ENCODE peak calls at places on chromosomes 12 and 14, in ten cellular contexts. One of them, this sample, is unnamed.
A peak's percentile ranks its signal among the peaks of the same experiment; 100 is the strongest.

GRCh38 chr14:65198346-65198745 is 96.0 kb upstream of the MAX start:
- DNase-seq in AG09309: no peak
- DNase-seq in bronchial epithelial cell: no peak
- DNase-seq in A549: no peak
- DNase-seq in brain microvascular endothelial cell: no peak
- DNase-seq in SK-N-SH: peak; percentile 42
- DNase-seq in Panc1: no peak
- DNase-seq in astrocyte of the spinal cord: no peak
- DNase-seq in sigmoid colon: no peak
- DNase-seq in IMR-90: no peak
- DNase-seq in this sample: peak; percentile 51

GRCh38 chr12:6550294-6551062 is 5.4 kb downstream of the IFFO1 start:
- DNase-seq in SK-N-SH: no peak
- DNase-seq in IMR-90: no peak
- DNase-seq in astrocyte of the spinal cord: no peak
- DNase-seq in brain microvascular endothelial cell: no peak
- DNase-seq in A549: no peak
- DNase-seq in AG09309: no peak
- DNase-seq in Panc1: no peak
- DNase-seq in sigmoid colon: no peak
- DNase-seq in bronchial epithelial cell: no peak
- DNase-seq in this sample: no peak

GRCh38 chr12:96177013-96177412 is 17.2 kb upstream of the ELK3 start:
- DNase-seq in sigmoid colon: no peak
- DNase-seq in brain microvascular endothelial cell: peak; percentile 90
- DNase-seq in A549: no peak
- DNase-seq in astrocyte of the spinal cord: peak; percentile 83
- DNase-seq in IMR-90: peak; percentile 82
- DNase-seq in AG09309: peak; percentile 14
- DNase-seq in SK-N-SH: no peak
- DNase-seq in Panc1: no peak
- DNase-seq in bronchial epithelial cell: peak; percentile 99
- DNase-seq in this sample: no peak

GRCh38 chr12:19301688-19302640 is 137.3 kb upstream of the AEBP2 start:
- DNase-seq in astrocyte of the spinal cord: no peak
- DNase-seq in SK-N-SH: no peak
- DNase-seq in A549: no peak
- DNase-seq in bronchial epithelial cell: no peak
- DNase-seq in brain microvascular endothelial cell: no peak
- DNase-seq in IMR-90: no peak
- DNase-seq in Panc1: no peak
- DNase-seq in sigmoid colon: no peak
- DNase-seq in AG09309: no peak
- DNase-seq in this sample: no peak

GRCh38 chr12:56029666-56030293 is 8.9 kb downstream of the IKZF4 start:
- DNase-seq in SK-N-SH: peak; percentile 76
- DNase-seq in astrocyte of the spinal cord: peak; percentile 59
- DNase-seq in IMR-90: peak; percentile 67
- DNase-seq in sigmoid colon: no peak
- DNase-seq in brain microvascular endothelial cell: peak; percentile 43
- DNase-seq in bronchial epithelial cell: peak; percentile 46
- DNase-seq in A549: peak; percentile 78
- DNase-seq in AG09309: peak; percentile 27
- DNase-seq in Panc1: no peak
- DNase-seq in this sample: peak; percentile 72

GRCh38 chr12:50040657-50041056 is 15.4 kb upstream of the RACGAP1 start:
- DNase-seq in sigmoid colon: no peak
- DNase-seq in brain microvascular endothelial cell: no peak
- DNase-seq in Panc1: no peak
- DNase-seq in A549: no peak
- DNase-seq in bronchial epithelial cell: no peak
- DNase-seq in astrocyte of the spinal cord: no peak
- DNase-seq in IMR-90: no peak
- DNase-seq in AG09309: no peak
- DNase-seq in SK-N-SH: no peak
- DNase-seq in this sample: no peak

GRCh38 chr12:38664661-38665269 is 240.6 kb downstream of the CPNE8 start:
- DNase-seq in sigmoid colon: no peak
- DNase-seq in astrocyte of the spinal cord: no peak
- DNase-seq in A549: no peak
- DNase-seq in IMR-90: no peak
- DNase-seq in bronchial epithelial cell: peak; percentile 47
- DNase-seq in SK-N-SH: peak; percentile 26
- DNase-seq in Panc1: no peak
- DNase-seq in brain microvascular endothelial cell: no peak
- DNase-seq in AG09309: no peak
- DNase-seq in this sample: peak; percentile 55

GRCh38 chr12:83141460-83141994 is 454.8 kb downstream of the TMTC2 start:
- DNase-seq in bronchial epithelial cell: no peak
- DNase-seq in brain microvascular endothelial cell: no peak
- DNase-seq in A549: no peak
- DNase-seq in AG09309: no peak
- DNase-seq in astrocyte of the spinal cord: no peak
- DNase-seq in SK-N-SH: no peak
- DNase-seq in sigmoid colon: no peak
- DNase-seq in Panc1: no peak
- DNase-seq in IMR-90: no peak
- DNase-seq in this sample: no peak

GRCh38 chr12:8018666-8019581 is 13.6 kb upstream of the FOXJ2 start:
- DNase-seq in brain microvascular endothelial cell: no peak
- DNase-seq in AG09309: no peak
- DNase-seq in bronchial epithelial cell: no peak
- DNase-seq in sigmoid colon: no peak
- DNase-seq in A549: no peak
- DNase-seq in SK-N-SH: peak; percentile 33
- DNase-seq in Panc1: no peak
- DNase-seq in astrocyte of the spinal cord: peak; percentile 26
- DNase-seq in IMR-90: no peak
- DNase-seq in this sample: no peak

GRCh38 chr12:90090929-90091651 is 382.5 kb upstream of the ATP2B1 start:
- DNase-seq in Panc1: peak; percentile 71
- DNase-seq in bronchial epithelial cell: peak; percentile 100
- DNase-seq in brain microvascular endothelial cell: peak; percentile 92
- DNase-seq in AG09309: peak; percentile 92
- DNase-seq in SK-N-SH: no peak
- DNase-seq in sigmoid colon: no peak
- DNase-seq in IMR-90: peak; percentile 94
- DNase-seq in A549: peak; percentile 54
- DNase-seq in astrocyte of the spinal cord: peak; percentile 96
- DNase-seq in this sample: no peak

GRCh38 chr12:117189725-117190209 is 503 bp downstream of the FBXO21 start:
- DNase-seq in AG09309: no peak
- DNase-seq in SK-N-SH: peak; percentile 81
- DNase-seq in A549: peak; percentile 69
- DNase-seq in IMR-90: peak; percentile 45
- DNase-seq in astrocyte of the spinal cord: peak; percentile 15
- DNase-seq in brain microvascular endothelial cell: peak; percentile 33
- DNase-seq in bronchial epithelial cell: no peak
- DNase-seq in Panc1: no peak
- DNase-seq in sigmoid colon: peak; percentile 71
- DNase-seq in this sample: peak; percentile 43

GRCh38 chr12:95532851-95533250 is 18.4 kb downstream of the USP44 start:
- DNase-seq in brain microvascular endothelial cell: peak; percentile 48
- DNase-seq in SK-N-SH: no peak
- DNase-seq in A549: no peak
- DNase-seq in IMR-90: peak; percentile 53
- DNase-seq in Panc1: no peak
- DNase-seq in bronchial epithelial cell: peak; percentile 58
- DNase-seq in sigmoid colon: no peak
- DNase-seq in AG09309: peak; percentile 27
- DNase-seq in astrocyte of the spinal cord: peak; percentile 42
- DNase-seq in this sample: no peak

GRCh38 chr12:7374423-7375144 is 69.4 kb downstream of the CD163L1 start:
- DNase-seq in Panc1: peak; percentile 15
- DNase-seq in A549: peak; percentile 56
- DNase-seq in brain microvascular endothelial cell: peak; percentile 14
- DNase-seq in AG09309: peak; percentile 1
- DNase-seq in bronchial epithelial cell: peak; percentile 20
- DNase-seq in sigmoid colon: peak; percentile 61
- DNase-seq in SK-N-SH: peak; percentile 40
- DNase-seq in astrocyte of the spinal cord: peak; percentile 8
- DNase-seq in IMR-90: peak; percentile 6
- DNase-seq in this sample: peak; percentile 90

GRCh38 chr12:74334770-74335169 is 202.9 kb upstream of the ATXN7L3B start:
- DNase-seq in A549: no peak
- DNase-seq in bronchial epithelial cell: peak; percentile 67
- DNase-seq in brain microvascular endothelial cell: no peak
- DNase-seq in AG09309: no peak
- DNase-seq in SK-N-SH: no peak
- DNase-seq in astrocyte of the spinal cord: peak; percentile 15
- DNase-seq in IMR-90: peak; percentile 6
- DNase-seq in Panc1: no peak
- DNase-seq in sigmoid colon: no peak
- DNase-seq in this sample: no peak

GRCh38 chr14:100063314-100063941 is 1.8 kb upstream of the EVL start:
- DNase-seq in A549: no peak
- DNase-seq in bronchial epithelial cell: no peak
- DNase-seq in astrocyte of the spinal cord: no peak
- DNase-seq in Panc1: no peak
- DNase-seq in AG09309: no peak
- DNase-seq in IMR-90: no peak
- DNase-seq in sigmoid colon: no peak
- DNase-seq in SK-N-SH: no peak
- DNase-seq in brain microvascular endothelial cell: no peak
- DNase-seq in this sample: no peak
- H3K4me3 ChIP-seq in A549: no peak overlapping the region
- H3K4me3 ChIP-seq in bronchial epithelial cell: no peak overlapping the region
- H3K4me3 ChIP-seq in astrocyte of the spinal cord: no peak overlapping the region
- H3K4me3 ChIP-seq in Panc1: no peak overlapping the region
- H3K4me3 ChIP-seq in AG09309: no peak overlapping the region
- H3K4me3 ChIP-seq in IMR-90: no peak overlapping the region
- H3K4me3 ChIP-seq in sigmoid colon: no peak overlapping the region
- H3K4me3 ChIP-seq in SK-N-SH: no peak overlapping the region
- H3K4me3 ChIP-seq in brain microvascular endothelial cell: no peak overlapping the region
- H3K4me3 ChIP-seq in this sample: no peak overlapping the region

GRCh38 chr14:58395815-58396626 is at the start of gene TOMM20L:
- DNase-seq in bronchial epithelial cell: peak; percentile 52
- DNase-seq in A549: peak; percentile 65
- DNase-seq in SK-N-SH: peak; percentile 95
- DNase-seq in IMR-90: peak; percentile 48
- DNase-seq in brain microvascular endothelial cell: peak; percentile 39
- DNase-seq in astrocyte of the spinal cord: peak; percentile 55
- DNase-seq in Panc1: no peak
- DNase-seq in AG09309: peak; percentile 1
- DNase-seq in sigmoid colon: peak; percentile 77
- DNase-seq in this sample: peak; percentile 81

GRCh38 chr14:58398895-58399294 is 3.2 kb downstream of the TOMM20L start:
- DNase-seq in astrocyte of the spinal cord: no peak
- DNase-seq in IMR-90: no peak
- DNase-seq in SK-N-SH: no peak
- DNase-seq in bronchial epithelial cell: no peak
- DNase-seq in AG09309: no peak
- DNase-seq in brain microvascular endothelial cell: no peak
- DNase-seq in A549: no peak
- DNase-seq in Panc1: no peak
- DNase-seq in sigmoid colon: no peak
- DNase-seq in this sample: no peak

GRCh38 chr14:58398495-58398894 is 2.8 kb downstream of the TOMM20L start:
- DNase-seq in AG09309: no peak
- DNase-seq in Panc1: no peak
- DNase-seq in A549: no peak
- DNase-seq in astrocyte of the spinal cord: no peak
- DNase-seq in sigmoid colon: no peak
- DNase-seq in SK-N-SH: no peak
- DNase-seq in IMR-90: no peak
- DNase-seq in brain microvascular endothelial cell: no peak
- DNase-seq in bronchial epithelial cell: no peak
- DNase-seq in this sample: no peak

GRCh38 chr14:58390830-58391229 is 4.9 kb upstream of the TOMM20L start:
- DNase-seq in sigmoid colon: no peak
- DNase-seq in A549: no peak
- DNase-seq in astrocyte of the spinal cord: no peak
- DNase-seq in SK-N-SH: no peak
- DNase-seq in Panc1: no peak
- DNase-seq in AG09309: no peak
- DNase-seq in brain microvascular endothelial cell: no peak
- DNase-seq in IMR-90: no peak
- DNase-seq in bronchial epithelial cell: no peak
- DNase-seq in this sample: no peak

GRCh38 chr14:58395565-58395814 is 240 bp upstream of the TOMM20L start:
- DNase-seq in bronchial epithelial cell: no peak
- DNase-seq in astrocyte of the spinal cord: no peak
- DNase-seq in sigmoid colon: no peak
- DNase-seq in AG09309: no peak
- DNase-seq in brain microvascular endothelial cell: no peak
- DNase-seq in A549: peak; percentile 25
- DNase-seq in IMR-90: no peak
- DNase-seq in Panc1: peak; percentile 2
- DNase-seq in SK-N-SH: no peak
- DNase-seq in this sample: no peak
- H3K4me3 ChIP-seq in bronchial epithelial cell: peak overlapping the region; percentile 46
- H3K4me3 ChIP-seq in astrocyte of the spinal cord: peak overlapping the region; percentile 35
- H3K4me3 ChIP-seq in sigmoid colon: peak overlapping the region; percentile 65
- H3K4me3 ChIP-seq in AG09309: peak overlapping the region; percentile 36
- H3K4me3 ChIP-seq in brain microvascular endothelial cell: peak overlapping the region; percentile 60
- H3K4me3 ChIP-seq in A549: peak overlapping the region; percentile 51
- H3K4me3 ChIP-seq in IMR-90: peak overlapping the region; percentile 44
- H3K4me3 ChIP-seq in Panc1: peak overlapping the region; percentile 44
- H3K4me3 ChIP-seq in SK-N-SH: peak overlapping the region; percentile 60
- H3K4me3 ChIP-seq in this sample: peak overlapping the region; percentile 47

DNA sequence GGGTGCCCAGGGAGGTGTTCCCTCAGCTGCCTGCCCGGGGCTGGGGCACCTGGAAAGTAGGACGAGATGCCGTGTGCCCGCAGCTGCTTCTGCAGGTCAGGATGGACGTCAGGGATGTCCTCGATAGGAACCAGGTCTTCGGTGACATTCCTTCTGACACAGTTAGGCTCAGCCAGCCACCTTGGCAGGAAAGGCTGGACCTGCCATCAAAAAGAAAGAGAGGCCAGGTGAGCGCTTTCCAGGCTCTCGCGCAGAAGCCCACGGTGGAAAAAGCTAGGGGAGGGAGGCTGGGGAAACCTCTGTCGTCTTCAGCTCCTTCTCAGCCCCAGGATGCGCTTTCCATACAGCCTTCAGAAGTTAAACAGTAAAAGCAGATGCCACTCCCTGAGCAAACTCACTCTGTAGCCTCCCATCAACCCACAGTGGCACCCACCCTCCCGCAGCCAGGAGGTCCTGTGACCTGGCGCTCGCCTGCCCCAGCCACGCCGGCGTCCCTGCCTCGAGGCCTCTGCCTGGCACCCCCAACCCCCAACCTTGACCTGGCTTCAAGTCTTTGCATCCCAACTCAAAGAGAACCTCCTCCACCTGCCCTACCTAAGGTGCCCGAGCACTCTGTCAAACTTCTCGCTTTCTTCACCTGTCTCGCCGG is 1.3 kb downstream of the DDX51 start:
- DNase-seq in AG09309: no peak
- DNase-seq in SK-N-SH: no peak
- DNase-seq in sigmoid colon: no peak
- DNase-seq in bronchial epithelial cell: no peak
- DNase-seq in brain microvascular endothelial cell: no peak
- DNase-seq in Panc1: no peak
- DNase-seq in A549: no peak
- DNase-seq in IMR-90: no peak
- DNase-seq in astrocyte of the spinal cord: no peak
- DNase-seq in this sample: no peak
- H3K4me3 ChIP-seq in AG09309: peak overlapping the region; percentile 94
- H3K4me3 ChIP-seq in SK-N-SH: peak overlapping the region; percentile 84
- H3K4me3 ChIP-seq in sigmoid colon: peak overlapping the region; percentile 96
- H3K4me3 ChIP-seq in bronchial epithelial cell: peak overlapping the region; percentile 98
- H3K4me3 ChIP-seq in brain microvascular endothelial cell: peak overlapping the region; percentile 80
- H3K4me3 ChIP-seq in Panc1: peak overlapping the region; percentile 83
- H3K4me3 ChIP-seq in A549: peak overlapping the region; percentile 99
- H3K4me3 ChIP-seq in IMR-90: peak overlapping the region; percentile 95
- H3K4me3 ChIP-seq in astrocyte of the spinal cord: peak overlapping the region; percentile 81
- H3K4me3 ChIP-seq in this sample: peak overlapping the region; percentile 88

GRCh38 chr12:68821357-68822188 is 13.6 kb downstream of the MDM2 start:
- DNase-seq in A549: no peak
- DNase-seq in IMR-90: no peak
- DNase-seq in SK-N-SH: no peak
- DNase-seq in sigmoid colon: no peak
- DNase-seq in astrocyte of the spinal cord: no peak
- DNase-seq in Panc1: no peak
- DNase-seq in AG09309: no peak
- DNase-seq in bronchial epithelial cell: no peak
- DNase-seq in brain microvascular endothelial cell: no peak
- DNase-seq in this sample: no peak
- H3K4me3 ChIP-seq in A549: no peak overlapping the region
- H3K4me3 ChIP-seq in IMR-90: no peak overlapping the region
- H3K4me3 ChIP-seq in SK-N-SH: no peak overlapping the region
- H3K4me3 ChIP-seq in sigmoid colon: no peak overlapping the region
- H3K4me3 ChIP-seq in astrocyte of the spinal cord: no peak overlapping the region
- H3K4me3 ChIP-seq in Panc1: no peak overlapping the region
- H3K4me3 ChIP-seq in AG09309: no peak overlapping the region
- H3K4me3 ChIP-seq in bronchial epithelial cell: no peak overlapping the region
- H3K4me3 ChIP-seq in brain microvascular endothelial cell: no peak overlapping the region
- H3K4me3 ChIP-seq in this sample: no peak overlapping the region

This sample was measured in BE2C.